ENCODE peak calls at places on chromosomes 3 and 15, in five cellular contexts. Q is HTR-8/SVneo; S is stimulated activated CD8-positive, alpha-beta memory T cell treated with anti-CD3 and anti-CD28 coated beads, Interleukin-15, amount 100 ng/mL, for 24 hours; T is stimulated activated naive CD8-positive, alpha-beta T cell treated with anti-CD3 and anti-CD28 coated beads, Interleukin-15, Interleukin-2, amounts not matched to agents 100 U/mL and 50 U/mL, for 24 hours; X is T-helper 1 cell. G is an unnamed sample.

GRCh38 chr3:133574260-133574881 is 885 bp downstream of the CDV3 start:
- DNase-seq in Q (no peak), S (peak; percentile 44), T (peak; percentile 76), X (peak; percentile 52), G (no peak)

GRCh38 chr15:52115598-52116427 is 3.2 kb upstream of the BCL2L10 start:
- DNase-seq in Q (no peak), S (no peak), T (no peak), X (no peak), G (no peak)

GRCh38 chr3:139448104-139448503 is 28.2 kb downstream of the RBP2 start:
- DNase-seq in Q (no peak), S (no peak), T (no peak), X (no peak), G (no peak)

GRCh38 chr3:4290272-4290893 is 12.8 kb upstream of the SETMAR start:
- DNase-seq in Q (peak; percentile 10), S (no peak), T (peak; percentile 41), X (no peak), G (peak; percentile 24)

GRCh38 chr3:152300029-152300764 is 31.5 kb downstream of the MBNL1 start:
- DNase-seq in Q (no peak), S (no peak), T (no peak), X (no peak), G (no peak)

GRCh38 chr3:135226057-135226456 is 431.0 kb downstream of the EPHB1 start:
- DNase-seq in Q (no peak), S (no peak), T (no peak), X (no peak), G (no peak)

GRCh38 chr3:36373661-36374060 is 6.6 kb upstream of the STAC start:
- DNase-seq in Q (no peak), S (no peak), T (no peak), X (no peak), G (no peak)

GRCh38 chr3:141087071-141087824 is 36.1 kb downstream of the SPSB4 start:
- DNase-seq in Q (no peak), S (no peak), T (no peak), X (no peak), G (no peak)

GRCh38 chr3:187979543-187979942 is 174.4 kb upstream of the LPP start:
- DNase-seq in Q (no peak), S (no peak), T (no peak), X (peak; percentile 12), G (no peak)

GRCh38 chr15:60507596-60508424 is 28.9 kb upstream of the ICE2 start:
- DNase-seq in Q (peak; percentile 56), S (no peak), T (peak; percentile 28), X (no peak), G (no peak)

GRCh38 chr3:131223373-131224289 is 157.9 kb upstream of the NUDT16 start:
- DNase-seq in Q (no peak), S (no peak), T (no peak), X (no peak), G (no peak)

GRCh38 chr15:26630857-26631256 is 142.0 kb downstream of the GABRB3 start:
- DNase-seq in Q (no peak), S (no peak), T (no peak), X (no peak), G (no peak)

GRCh38 chr15:25362545-25362944 is 76.3 kb downstream of the UBE3A start:
- DNase-seq in Q (no peak), S (no peak), T (no peak), X (no peak), G (no peak)

GRCh38 chr3:71466483-71466882 is 117.0 kb downstream of the FOXP1 start:
- DNase-seq in Q (no peak), S (no peak), T (no peak), X (no peak), G (no peak)

GRCh38 chr3:186352369-186352768 is 9.7 kb downstream of the DGKG start:
- DNase-seq in Q (no peak), S (no peak), T (no peak), X (no peak), G (no peak)

GRCh38 chr15:70539409-70539808 is 223.9 kb downstream of the UACA start:
- DNase-seq in Q (no peak), S (no peak), T (no peak), X (no peak), G (no peak)

GRCh38 chr3:196684548-196685407 is 27.3 kb downstream of the CEP19 start:
- DNase-seq in Q (peak; percentile 65), S (peak; percentile 9), T (peak; percentile 75), X (no peak), G (no peak)

GRCh38 chr3:185929192-185930151 is 8.3 kb downstream of the TRA2B start:
- DNase-seq in Q (no peak), S (no peak), T (no peak), X (no peak), G (no peak)

GRCh38 chr3:143480306-143480852 is 360.8 kb downstream of the CHST2 start:
- DNase-seq in Q (no peak), S (no peak), T (no peak), X (no peak), G (no peak)

GRCh38 chr3:50442940-50443579 is 60.4 kb downstream of the CACNA2D2 start:
- DNase-seq in Q (no peak), S (no peak), T (no peak), X (no peak), G (no peak)

GRCh38 chr15:90011705-90012104 is 10.6 kb downstream of the ZNF710 start:
- DNase-seq in Q (no peak), S (no peak), T (no peak), X (no peak), G (no peak)

GRCh38 chr3:45907769-45908705 is 21.7 kb downstream of the CCR9 start:
- DNase-seq in Q (no peak), S (no peak), T (no peak), X (no peak), G (no peak)

GRCh38 chr3:170809021-170809974 is 60.7 kb downstream of the RPL22L1 start:
- DNase-seq in Q (peak; percentile 75), S (no peak), T (peak; percentile 6), X (no peak), G (peak; percentile 14)

GRCh38 chr3:57951106-57951882 is 56.9 kb upstream of the FLNB start:
- DNase-seq in Q (peak; percentile 84), S (no peak), T (peak; percentile 16), X (no peak), G (no peak)

G was measured in NCI-H1930.